ENCODE peak calls at places on chromosomes 3 and 15, in eight cellular contexts. M, F, V, L, O, T, D and W are unnamed samples.

GRCh38 chr15:25251700-25252390 is 187.0 kb downstream of the UBE3A start:
- DNase-seq in M (peak), F (no peak), V (no peak), L (no peak), O (no peak), T (no peak), D (no peak), W (no peak)

GRCh38 chr3:108006077-108006675 is 84.7 kb downstream of the CD47 start:
- DNase-seq in M (no peak), F (no peak), V (no peak), L (no peak), O (no peak), T (no peak), D (no peak), W (no peak)

GRCh38 chr3:165464736-165465135 is 268.6 kb upstream of the SLITRK3 start:
- DNase-seq in M (no peak), F (no peak), V (peak), L (peak), O (no peak), T (no peak), D (no peak), W (no peak)

GRCh38 chr3:124824286-124824915 is 62.8 kb downstream of the ITGB5 start:
- DNase-seq in M (no peak), F (no peak), V (peak), L (no peak), O (no peak), T (no peak), D (no peak), W (no peak)

GRCh38 chr3:15258720-15259119 is 52.7 kb downstream of the CAPN7 start:
- DNase-seq in M (no peak), F (no peak), V (no peak), L (no peak), O (no peak), T (no peak), D (no peak), W (no peak)

GRCh38 chr15:77747175-77748077 is 114.7 kb upstream of the LINGO1 start:
- DNase-seq in M (no peak), F (no peak), V (no peak), L (no peak), O (no peak), T (no peak), D (no peak), W (no peak)

GRCh38 chr15:101057841-101058407 is 138.8 kb downstream of the LRRK1 start:
- DNase-seq in M (no peak), F (no peak), V (no peak), L (no peak), O (no peak), T (no peak), D (no peak), W (no peak)

GRCh38 chr3:143901105-143901504 is 52.8 kb upstream of the SLC9A9 start:
- DNase-seq in M (no peak), F (no peak), V (peak), L (peak), O (no peak), T (peak), D (no peak), W (no peak)

GRCh38 chr15:99424978-99425665 is 140.7 kb upstream of the MEF2A start:
- DNase-seq in M (peak), F (no peak), V (peak), L (peak), O (no peak), T (peak), D (peak), W (no peak)

GRCh38 chr15:69222002-69222474 is 61.6 kb downstream of the GLCE start:
- DNase-seq in M (no peak), F (no peak), V (no peak), L (no peak), O (no peak), T (no peak), D (no peak), W (no peak)

GRCh38 chr3:194537732-194538247 is 51.0 kb upstream of the ATP13A3 start:
- DNase-seq in M (no peak), F (no peak), V (peak), L (peak), O (no peak), T (peak), D (no peak), W (no peak)

GRCh38 chr3:178706411-178706810 is 170.2 kb downstream of the KCNMB2 start:
- DNase-seq in M (no peak), F (no peak), V (no peak), L (no peak), O (no peak), T (no peak), D (no peak), W (no peak)

GRCh38 chr3:197478746-197479668 is 76.8 kb downstream of the BDH1 start:
- DNase-seq in M (no peak), F (no peak), V (no peak), L (no peak), O (no peak), T (no peak), D (no peak), W (no peak)

GRCh38 chr3:194673761-194674160 is 1.8 kb upstream of the LSG1 start:
- DNase-seq in M (no peak), F (no peak), V (no peak), L (no peak), O (no peak), T (no peak), D (no peak), W (no peak)

GRCh38 chr3:173865900-173866498 is 468.5 kb downstream of the NLGN1 start:
- DNase-seq in M (no peak), F (no peak), V (no peak), L (no peak), O (no peak), T (no peak), D (no peak), W (no peak)

GRCh38 chr3:11238057-11238456 is 34.1 kb upstream of the ATG7 start:
- DNase-seq in M (no peak), F (no peak), V (peak), L (peak), O (no peak), T (peak), D (no peak), W (no peak)

GRCh38 chr3:42999212-42999611 is 20.1 kb downstream of the GASK1A start:
- DNase-seq in M (no peak), F (no peak), V (no peak), L (no peak), O (no peak), T (no peak), D (no peak), W (no peak)

GRCh38 chr3:194749631-194750271 is 64.1 kb downstream of the FAM43A start:
- DNase-seq in M (no peak), F (no peak), V (no peak), L (peak), O (no peak), T (no peak), D (no peak), W (no peak)

GRCh38 chr3:120894285-120894684 is 13.7 kb upstream of the STXBP5L start:
- DNase-seq in M (no peak), F (no peak), V (no peak), L (peak), O (no peak), T (no peak), D (no peak), W (peak)

GRCh38 chr3:172089250-172089649 is 49.9 kb downstream of the FNDC3B start:
- DNase-seq in M (no peak), F (no peak), V (no peak), L (no peak), O (no peak), T (no peak), D (no peak), W (no peak)

GRCh38 chr15:67137319-67137718 is 71.9 kb downstream of the SMAD3 start:
- DNase-seq in M (no peak), F (no peak), V (no peak), L (no peak), O (no peak), T (no peak), D (no peak), W (no peak)

GRCh38 chr3:147797095-147797494 is 387.9 kb downstream of the ZIC1 start:
- DNase-seq in M (no peak), F (no peak), V (no peak), L (no peak), O (no peak), T (no peak), D (no peak), W (no peak)

GRCh38 chr15:34951993-34952392 is 17.5 kb downstream of the AQR start:
- DNase-seq in M (no peak), F (no peak), V (no peak), L (peak), O (no peak), T (peak), D (no peak), W (no peak)

GRCh38 chr3:117261907-117262518 is 552.4 kb downstream of the TUSC7 start:
- DNase-seq in M (no peak), F (no peak), V (no peak), L (no peak), O (no peak), T (no peak), D (no peak), W (no peak)

DNA sequence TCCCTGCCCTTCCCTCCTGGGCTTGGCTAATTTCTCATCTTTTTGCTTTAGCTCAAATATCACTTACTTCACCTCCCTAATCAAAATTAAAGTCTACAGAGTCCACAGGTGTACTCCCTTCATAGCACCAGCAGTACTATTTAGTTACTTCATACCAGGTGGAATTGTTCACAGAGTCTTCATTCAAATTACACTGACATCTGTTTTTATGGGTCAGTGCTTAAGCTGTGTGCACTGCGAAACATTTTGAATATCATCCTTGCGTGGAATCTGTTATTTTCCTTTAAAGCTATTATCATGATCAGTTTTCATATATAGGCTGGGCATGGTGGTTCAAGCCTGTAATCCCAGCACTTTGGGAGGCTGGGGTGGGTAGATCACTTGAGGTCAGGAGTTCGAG is 2.7 kb upstream of the SERF2 start:
- DNase-seq in M (no peak), F (no peak), V (no peak), L (no peak), O (no peak), T (no peak), D (no peak), W (no peak)
- H3K4me3 ChIP-seq in M (no peak), F (no peak), V (no peak), L (no peak), O (no peak), T (no peak), D (no peak), W (no peak)

GRCh38 chr3:127113571-127113891 is 79.4 kb upstream of the PRR23E start:
- DNase-seq in M (no peak), F (no peak), V (no peak), L (no peak), O (no peak), T (no peak), D (no peak), W (no peak)
- H3K4me3 ChIP-seq in M (no peak), F (no peak), V (no peak), L (no peak), O (no peak), T (no peak), D (no peak), W (no peak)

GRCh38 chr3:189229421-189229820 is 57.6 kb downstream of the TPRG1 start:
- DNase-seq in M (no peak), F (no peak), V (no peak), L (no peak), O (no peak), T (no peak), D (no peak), W (no peak)
- H3K4me3 ChIP-seq in M (no peak), F (no peak), V (no peak), L (no peak), O (no peak), T (no peak), D (no peak), W (no peak)

DNA sequence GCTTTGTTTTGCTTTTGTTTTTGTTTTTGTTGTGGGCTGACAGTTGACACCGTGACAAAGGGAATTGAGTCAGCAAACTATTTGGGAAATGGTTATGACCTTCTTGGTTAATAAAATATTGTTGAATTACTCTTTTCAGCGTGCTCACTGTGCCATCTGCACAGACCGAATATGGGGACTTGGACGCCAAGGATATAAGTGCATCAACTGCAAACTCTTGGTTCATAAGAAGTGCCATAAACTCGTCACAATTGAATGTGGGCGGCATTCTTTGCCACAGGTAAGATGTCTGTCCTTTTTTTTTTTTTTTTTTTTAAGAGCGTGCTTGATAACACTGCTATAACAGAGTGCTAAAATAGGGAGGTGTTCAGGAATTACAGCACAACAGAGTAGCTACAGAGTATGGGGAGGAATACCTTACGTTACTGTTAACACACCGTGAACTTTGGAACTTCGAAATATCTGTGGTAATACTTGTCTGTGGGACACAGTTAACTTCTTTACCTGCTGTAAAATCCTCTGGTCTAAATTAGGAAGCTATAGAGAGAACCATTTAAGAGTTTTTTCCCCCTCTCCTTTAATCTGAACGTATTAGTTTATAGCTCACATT is 48.2 kb downstream of the PRKCI start:
- DNase-seq in M (no peak), F (no peak), V (no peak), L (no peak), O (no peak), T (no peak), D (no peak), W (no peak)
- H3K4me3 ChIP-seq in M (no peak), F (no peak), V (no peak), L (no peak), O (no peak), T (no peak), D (no peak), W (no peak)

DNA sequence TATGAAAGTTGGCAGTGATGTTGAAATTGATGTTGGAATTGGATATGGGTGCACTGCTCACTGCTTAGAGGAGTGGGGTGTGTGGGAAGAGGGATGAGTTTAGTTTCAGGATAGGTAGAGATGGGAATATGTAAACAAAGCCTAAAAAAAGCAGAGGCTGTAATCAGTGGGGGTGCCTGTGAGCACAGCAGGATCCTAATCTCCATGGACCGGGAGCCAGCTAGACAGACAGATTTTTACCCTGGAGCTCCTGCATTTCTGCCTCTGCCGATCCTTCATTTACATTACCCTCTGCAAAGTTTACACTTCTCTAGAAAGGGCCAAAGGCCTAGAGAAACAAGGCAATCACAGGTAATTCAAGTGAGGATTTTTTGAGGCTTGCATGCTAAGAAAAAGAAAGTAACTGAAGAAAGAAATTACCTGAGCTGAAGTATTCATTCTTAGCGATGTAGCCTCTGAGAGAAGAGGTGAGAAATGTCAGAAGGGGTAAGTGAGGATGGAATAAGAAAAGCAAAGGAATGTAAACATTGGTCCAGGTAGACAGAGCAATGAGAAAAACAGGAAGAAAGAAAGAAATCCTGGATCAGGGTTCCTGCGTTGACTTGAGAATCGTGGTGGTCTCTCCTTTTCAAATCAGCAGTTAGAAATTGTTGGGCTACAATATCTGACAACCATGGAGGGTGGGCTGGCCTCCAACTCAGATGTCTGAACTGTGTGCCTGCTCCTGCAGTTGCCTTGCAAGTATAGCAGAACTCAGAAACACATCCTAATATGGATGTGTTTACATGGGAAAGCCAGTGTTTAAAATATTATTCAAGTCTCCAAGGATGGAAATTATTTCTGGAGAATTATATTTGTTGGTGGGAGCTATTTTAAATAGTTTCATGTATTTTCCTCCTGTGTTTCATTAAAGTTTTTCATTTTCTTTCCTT is 79.8 kb downstream of the CRTC3 start:
- DNase-seq in M (no peak), F (no peak), V (peak), L (no peak), O (no peak), T (no peak), D (no peak), W (no peak)
- H3K4me3 ChIP-seq in M (no peak), F (no peak), V (no peak), L (no peak), O (no peak), T (no peak), D (no peak), W (no peak)

DNA sequence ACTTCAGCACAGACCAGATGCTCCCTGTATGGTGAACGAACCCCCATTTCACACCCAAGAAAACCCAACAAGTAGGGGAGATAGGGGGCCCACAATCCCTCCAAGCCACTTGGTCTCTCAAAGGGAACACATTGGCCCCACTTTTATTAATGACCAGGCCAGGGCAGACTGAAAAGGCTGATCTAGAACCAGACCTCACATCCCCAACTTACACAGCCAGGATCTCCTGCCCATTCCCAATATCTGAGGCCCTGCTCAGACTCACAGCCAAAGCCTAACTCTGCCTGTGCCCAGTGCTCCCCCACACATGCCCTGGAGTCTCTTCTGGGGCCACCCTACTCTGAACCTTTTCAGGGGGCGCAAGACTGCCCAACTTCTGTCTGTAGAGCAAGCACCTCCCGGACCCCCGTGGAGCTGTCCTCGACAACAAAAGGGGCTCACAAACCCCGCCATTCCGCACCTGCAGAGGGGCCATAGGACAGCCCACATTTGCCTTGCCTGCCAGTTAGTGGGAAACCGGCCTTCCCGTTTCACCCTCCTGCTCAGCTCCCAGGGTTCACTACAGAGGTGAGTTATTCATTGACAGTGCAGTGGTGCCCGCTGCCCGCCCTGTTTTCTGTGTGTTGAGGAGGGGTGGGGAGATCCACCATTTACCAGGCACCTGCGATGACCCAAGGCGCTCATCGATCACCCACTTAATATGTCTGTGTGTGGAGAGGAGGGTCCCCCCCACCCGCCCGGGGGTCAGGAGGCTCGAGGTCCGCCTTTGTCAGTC is 1.6 kb downstream of the PLXNB1 start:
- DNase-seq in M (no peak), F (peak), V (no peak), L (no peak), O (no peak), T (no peak), D (no peak), W (no peak)
- H3K4me3 ChIP-seq in M (peak), F (peak), V (peak), L (peak), O (peak), T (peak), D (no peak), W (peak)

GRCh38 chr15:74826911-74827310 is 484 bp downstream of the CPLX3 start:
- DNase-seq in M (no peak), F (no peak), V (no peak), L (no peak), O (no peak), T (no peak), D (no peak), W (no peak)

GRCh38 chr15:74827632-74828031 is 1.2 kb downstream of the CPLX3 start:
- DNase-seq in M (no peak), F (no peak), V (no peak), L (no peak), O (no peak), T (no peak), D (no peak), W (no peak)

GRCh38 chr15:74825895-74826294 is 532 bp upstream of the CPLX3 start:
- DNase-seq in M (no peak), F (no peak), V (no peak), L (no peak), O (no peak), T (no peak), D (no peak), W (no peak)

GRCh38 chr15:74824976-74825375 is 1.5 kb upstream of the CPLX3 start:
- DNase-seq in M (no peak), F (no peak), V (no peak), L (no peak), O (no peak), T (no peak), D (no peak), W (no peak)

GRCh38 chr15:74826372-74826819 is at the start of gene CPLX3:
- DNase-seq in M (no peak), F (no peak), V (no peak), L (no peak), O (peak), T (no peak), D (peak), W (peak)
- H3K4me3 ChIP-seq in M (no peak), F (no peak), V (no peak), L (no peak), O (no peak), T (no peak), D (no peak), W (no peak)

GRCh38 chr15:70699873-70700272 is 63.5 kb downstream of the UACA start:
- DNase-seq in M (no peak), F (no peak), V (no peak), L (no peak), O (no peak), T (no peak), D (no peak), W (no peak)
- H3K4me3 ChIP-seq in M (no peak), F (no peak), V (no peak), L (no peak), O (no peak), T (no peak), D (no peak), W (peak)

GRCh38 chr15:38192496-38192895 is 60.1 kb upstream of the SPRED1 start:
- DNase-seq in M (no peak), F (no peak), V (no peak), L (no peak), O (no peak), T (no peak), D (no peak), W (no peak)

GRCh38 chr15:38195191-38195901 is 57.3 kb upstream of the SPRED1 start:
- DNase-seq in M (no peak), F (no peak), V (peak), L (no peak), O (no peak), T (no peak), D (no peak), W (no peak)

GRCh38 chr15:38196116-38196515 is 56.5 kb upstream of the SPRED1 start:
- DNase-seq in M (no peak), F (no peak), V (no peak), L (no peak), O (no peak), T (no peak), D (no peak), W (no peak)

GRCh38 chr15:38190501-38190900 is 62.1 kb upstream of the SPRED1 start:
- DNase-seq in M (no peak), F (no peak), V (no peak), L (no peak), O (no peak), T (no peak), D (no peak), W (no peak)

DNA sequence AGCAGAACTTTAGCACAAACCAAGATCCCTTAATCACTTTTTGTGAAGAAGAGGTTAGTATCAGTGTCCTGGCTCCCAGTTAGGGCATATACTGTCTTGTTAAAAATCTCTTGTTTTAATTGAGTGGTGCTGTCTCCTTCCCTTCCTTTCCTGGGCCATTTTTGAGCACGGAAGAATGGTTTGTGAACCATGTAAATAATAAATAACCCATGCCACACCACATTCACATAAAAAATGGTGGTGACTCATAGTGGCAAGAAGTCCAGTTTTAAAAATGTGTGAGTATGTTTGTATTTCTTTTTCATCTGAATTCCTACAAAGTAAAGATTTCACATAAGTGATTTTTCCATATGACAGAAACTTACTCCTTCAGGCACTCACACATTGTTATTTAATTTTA is 59.1 kb upstream of the SPRED1 start:
- DNase-seq in M (no peak), F (no peak), V (no peak), L (peak), O (no peak), T (no peak), D (no peak), W (peak)
- H3K4me3 ChIP-seq in M (no peak), F (no peak), V (no peak), L (no peak), O (no peak), T (no peak), D (no peak), W (no peak)